ENCODE peak calls at places on chromosomes 12 and 14, in four cellular contexts. U is K562, T is GM12891, B is GM12878. W is an unnamed sample.

GRCh38 chr12:28963554-28963953 is 185.5 kb upstream of the FAR2 start:
- DNase-seq in U (peak), T (no peak), B (no peak), W (no peak)

GRCh38 chr14:55926007-55926406 is 192.2 kb upstream of the PELI2 start:
- DNase-seq in U (no peak), T (no peak), B (no peak), W (no peak)

GRCh38 chr14:76810953-76811400 is 1.7 kb downstream of the ANGEL1 start:
- DNase-seq in U (peak), T (peak), B (no peak), W (peak)

GRCh38 chr12:130088509-130088908 is 73.8 kb upstream of the FZD10 start:
- DNase-seq in U (no peak), T (no peak), B (no peak), W (no peak)

GRCh38 chr12:111557271-111558106 is 41.6 kb downstream of the ATXN2 start:
- DNase-seq in U (no peak), T (no peak), B (no peak), W (no peak)

GRCh38 chr12:67441736-67442346 is 172.7 kb downstream of the CAND1 start:
- DNase-seq in U (peak), T (no peak), B (no peak), W (peak)

GRCh38 chr12:1630081-1630826 is 1.2 kb downstream of the WNT5B start:
- DNase-seq in U (no peak), T (peak), B (no peak), W (peak)

GRCh38 chr12:10167588-10167987 is 4.3 kb downstream of the OLR1 start:
- DNase-seq in U (no peak), T (no peak), B (no peak), W (peak)

GRCh38 chr14:105436891-105437722 is 17.5 kb downstream of the MTA1 start:
- DNase-seq in U (no peak), T (no peak), B (no peak), W (no peak)

GRCh38 chr12:121089813-121090430 is 42.8 kb upstream of the P2RX7 start:
- DNase-seq in U (no peak), T (no peak), B (no peak), W (no peak)

GRCh38 chr14:95318870-95319311 is 817 bp downstream of the CLMN start:
- DNase-seq in U (no peak), T (no peak), B (no peak), W (no peak)

GRCh38 chr14:76473381-76474263 is 97.7 kb downstream of the ESRRB start:
- DNase-seq in U (no peak), T (no peak), B (no peak), W (no peak)

GRCh38 chr14:32564591-32564990 is 235.5 kb downstream of the AKAP6 start:
- DNase-seq in U (no peak), T (no peak), B (no peak), W (no peak)

GRCh38 chr14:104678901-104679705 is 10.3 kb upstream of the INF2 start:
- DNase-seq in U (no peak), T (no peak), B (no peak), W (no peak)

GRCh38 chr14:54642950-54643695 is 76.2 kb downstream of the SAMD4A start:
- DNase-seq in U (peak), T (no peak), B (no peak), W (no peak)

GRCh38 chr14:76761198-76761848 is at the start of gene VASH1:
- DNase-seq in U (peak), T (peak), B (no peak), W (no peak)

GRCh38 chr12:92899388-92900001 is 29.6 kb downstream of the EEA1 start:
- DNase-seq in U (no peak), T (no peak), B (no peak), W (peak)

GRCh38 chr12:111410229-111411186 is 4.8 kb downstream of the SH2B3 start:
- DNase-seq in U (peak), T (no peak), B (no peak), W (no peak)

GRCh38 chr14:36426836-36427235 is 93.2 kb downstream of the NKX2-1 start:
- DNase-seq in U (no peak), T (no peak), B (no peak), W (no peak)

GRCh38 chr14:84937449-84937848 is 592.5 kb upstream of the FLRT2 start:
- DNase-seq in U (no peak), T (no peak), B (no peak), W (no peak)

GRCh38 chr14:57575482-57575881 is 81.8 kb upstream of the CCDC198 start:
- DNase-seq in U (no peak), T (no peak), B (no peak), W (no peak)

GRCh38 chr12:130137141-130138018 is 24.9 kb upstream of the FZD10 start:
- DNase-seq in U (no peak), T (no peak), B (no peak), W (no peak)

GRCh38 chr14:94681300-94682060 is 69.3 kb downstream of the SERPINA3 start:
- DNase-seq in U (peak), T (peak), B (no peak), W (no peak)

GRCh38 chr14:54790092-54790491 is 112.5 kb downstream of the GCH1 start:
- DNase-seq in U (no peak), T (no peak), B (no peak), W (no peak)

GRCh38 chr12:78853231-78853630 is 11.3 kb upstream of the SYT1 start:
- DNase-seq in U (no peak), T (no peak), B (no peak), W (no peak)
- TF ChIP-seq SPI1 in U (no peak), T (no peak), B (no peak), W (no peak)

GRCh38 chr12:7729683-7730195 is 17.4 kb downstream of the CLEC4C start:
- DNase-seq in U (no peak), T (no peak), B (no peak), W (no peak)
- TF ChIP-seq SPI1 in U (no peak), T (no peak), B (no peak), W (no peak)

GRCh38 chr14:102606296-102606695 is 13.8 kb downstream of the RCOR1 start:
- DNase-seq in U (no peak), T (no peak), B (peak), W (no peak)
- TF ChIP-seq SPI1 in U (no peak), T (peak), B (peak), W (no peak)

GRCh38 chr14:98900721-98901272 is 371.2 kb downstream of the BCL11B start:
- DNase-seq in U (no peak), T (no peak), B (no peak), W (no peak)

GRCh38 chr14:98904677-98905076 is 367.3 kb downstream of the BCL11B start:
- DNase-seq in U (no peak), T (no peak), B (no peak), W (no peak)

GRCh38 chr14:98901511-98902205 is 370.3 kb downstream of the BCL11B start:
- DNase-seq in U (no peak), T (no peak), B (no peak), W (no peak)

GRCh38 chr14:98906123-98906995 is 365.6 kb downstream of the BCL11B start:
- DNase-seq in U (no peak), T (no peak), B (no peak), W (no peak)

DNA sequence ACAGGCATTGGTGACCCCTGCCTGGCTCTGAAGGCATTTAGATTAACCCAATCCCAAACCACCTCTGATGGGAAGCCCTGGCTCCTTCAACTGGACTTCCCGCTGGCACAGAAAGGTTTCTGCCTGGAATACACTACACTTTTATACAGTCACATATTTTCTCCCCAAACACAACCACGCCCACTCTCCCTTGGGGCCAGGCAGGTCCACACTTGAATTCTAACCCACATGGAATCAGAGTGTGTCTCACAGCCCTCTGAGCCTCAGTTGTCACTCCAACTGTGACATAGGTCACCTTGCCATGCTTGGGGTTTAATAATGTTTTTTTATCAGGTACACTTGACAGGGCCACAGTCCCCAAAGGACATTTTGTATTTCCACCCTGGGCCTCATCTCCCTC is 368.6 kb downstream of the BCL11B start:
- DNase-seq in U (no peak), T (no peak), B (no peak), W (no peak)
- TF ChIP-seq SPI1 in U (no peak), T (no peak), B (no peak), W (no peak)

GRCh38 chr14:78701246-78701645 is 531.1 kb downstream of the NRXN3 start:
- DNase-seq in U (no peak), T (no peak), B (no peak), W (no peak)

GRCh38 chr14:78698991-78699390 is 528.8 kb downstream of the NRXN3 start:
- DNase-seq in U (no peak), T (no peak), B (no peak), W (no peak)

GRCh38 chr14:78700236-78700635 is 530.1 kb downstream of the NRXN3 start:
- DNase-seq in U (no peak), T (no peak), B (no peak), W (no peak)

DNA sequence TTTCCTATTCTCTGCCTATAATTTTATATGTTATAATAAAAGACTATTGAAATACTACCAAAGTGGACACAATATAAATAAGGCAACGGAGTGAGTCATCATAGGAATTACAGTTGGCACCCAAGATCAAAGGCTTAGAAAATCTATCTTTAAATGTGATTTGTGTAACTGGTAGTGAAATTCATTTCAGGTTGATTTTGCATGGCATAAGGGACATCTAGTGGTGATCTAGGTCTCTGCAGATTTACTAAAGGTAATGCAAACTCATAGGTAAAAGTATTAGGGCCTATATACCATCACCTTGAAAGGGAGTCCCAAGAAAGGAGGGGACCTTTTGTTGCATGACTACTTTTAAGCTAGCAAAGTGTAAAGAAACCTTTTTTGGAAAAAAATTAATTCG is 527.2 kb downstream of the NRXN3 start:
- DNase-seq in U (peak), T (peak), B (no peak), W (no peak)
- TF ChIP-seq SPI1 in U (no peak), T (no peak), B (no peak), W (no peak)

GRCh38 chr12:16467304-16467703 is 119.9 kb downstream of the MGST1 start:
- DNase-seq in U (no peak), T (no peak), B (no peak), W (no peak)
- TF ChIP-seq SPI1 in U (no peak), T (no peak), B (no peak), W (no peak)

W was measured in HL-60.